ENCODE peak calls at places on chromosome 13, in eight cellular contexts. M, F, P, V, Y, Q, A and B are unnamed samples.

GRCh38 chr13:112200200-112200599 is 133.3 kb downstream of the SOX1 start:
- DNase-seq in A (no peak), Q (no peak), P (no peak), Y (no peak), F (no peak), M (no peak), V (no peak), B (no peak)

GRCh38 chr13:113398963-113399754 is 35.2 kb upstream of the GRTP1 start:
- DNase-seq in F (peak; percentile 70), M (peak; percentile 59), Y (no peak), Q (no peak), A (no peak), P (no peak), V (no peak), B (no peak)

GRCh38 chr13:82717249-82717648 is 1165.0 kb downstream of the SLITRK1 start:
- DNase-seq in V (no peak), A (no peak), Q (no peak), F (no peak), M (peak; percentile 85), Y (peak; percentile 56), P (peak; percentile 74), B (peak; percentile 9)

GRCh38 chr13:29746167-29746677 is 104.2 kb downstream of the UBL3 start:
- DNase-seq in M (no peak), Q (no peak), P (no peak), V (no peak), F (no peak), Y (no peak), A (no peak), B (no peak)

GRCh38 chr13:112958127-112958989 is 10.7 kb upstream of the MCF2L start:
- DNase-seq in A (no peak), V (no peak), Q (no peak), P (no peak), Y (peak; percentile 70), M (no peak), F (no peak), B (no peak)

GRCh38 chr13:45393941-45394570 is 24.1 kb downstream of the SLC25A30 start:
- DNase-seq in F (no peak), Y (peak; percentile 56), Q (no peak), M (peak; percentile 34), A (no peak), P (peak; percentile 65), V (peak; percentile 48), B (peak; percentile 5)

GRCh38 chr13:41427700-41428099 is 29.6 kb upstream of the RGCC start:
- DNase-seq in F (no peak), P (no peak), A (no peak), V (no peak), Y (no peak), M (no peak), Q (no peak), B (no peak)

GRCh38 chr13:103539265-103539664 is 473.0 kb upstream of the SLC10A2 start:
- DNase-seq in Q (peak; percentile 20), A (no peak), V (no peak), P (no peak), Y (no peak), F (no peak), M (no peak), B (no peak)

GRCh38 chr13:40974460-40975407 is 44.4 kb downstream of the ELF1 start:
- DNase-seq in Q (no peak), P (peak; percentile 89), A (peak; percentile 55), M (peak; percentile 40), F (no peak), V (no peak), Y (peak; percentile 37), B (no peak)

GRCh38 chr13:65638572-65639168 is 1591.5 kb downstream of the PCDH9 start:
- DNase-seq in F (no peak), P (peak; percentile 79), Q (no peak), A (no peak), Y (peak; percentile 56), M (peak; percentile 33), V (no peak), B (no peak)

GRCh38 chr13:23385931-23386330 is 47.6 kb downstream of the SACS start:
- DNase-seq in V (no peak), Y (no peak), M (no peak), F (no peak), Q (no peak), P (no peak), A (no peak), B (no peak)

GRCh38 chr13:81025091-81025490 is 684.2 kb upstream of the SPRY2 start:
- DNase-seq in Y (no peak), F (no peak), M (no peak), Q (no peak), V (no peak), P (no peak), A (no peak), B (no peak)

GRCh38 chr13:32472194-32472621 is 44.3 kb upstream of the N4BP2L1 start:
- DNase-seq in P (no peak), A (no peak), Y (no peak), M (no peak), F (no peak), Q (no peak), V (no peak), B (no peak)

GRCh38 chr13:101520672-101521071 is 68.2 kb downstream of the ITGBL1 start:
- DNase-seq in V (no peak), M (peak; percentile 75), F (no peak), Q (no peak), P (peak; percentile 50), Y (peak; percentile 68), A (peak; percentile 22), B (no peak)

GRCh38 chr13:112441779-112442310 is 65.7 kb downstream of the SPACA7 start:
- DNase-seq in M (no peak), A (no peak), Q (no peak), V (no peak), Y (no peak), F (no peak), P (no peak), B (no peak)

GRCh38 chr13:61664821-61665705 is 249.4 kb upstream of the PCDH20 start:
- DNase-seq in A (no peak), P (peak; percentile 0), M (peak; percentile 43), Q (no peak), F (no peak), Y (peak; percentile 61), V (peak; percentile 61), B (no peak)

GRCh38 chr13:72435251-72435650 is 292.2 kb downstream of the MZT1 start:
- DNase-seq in A (no peak), P (no peak), F (no peak), M (no peak), Q (no peak), Y (no peak), V (no peak), B (no peak)

GRCh38 chr13:73822671-73823592 is 311.3 kb downstream of the KLF12 start:
- DNase-seq in Y (no peak), P (no peak), V (no peak), M (no peak), Q (no peak), F (no peak), A (no peak), B (no peak)

GRCh38 chr13:110869231-110869804 is 45.6 kb downstream of the ANKRD10 start:
- DNase-seq in F (peak; percentile 74), V (no peak), A (no peak), Y (no peak), P (no peak), M (peak; percentile 13), Q (no peak), B (no peak)

DNA sequence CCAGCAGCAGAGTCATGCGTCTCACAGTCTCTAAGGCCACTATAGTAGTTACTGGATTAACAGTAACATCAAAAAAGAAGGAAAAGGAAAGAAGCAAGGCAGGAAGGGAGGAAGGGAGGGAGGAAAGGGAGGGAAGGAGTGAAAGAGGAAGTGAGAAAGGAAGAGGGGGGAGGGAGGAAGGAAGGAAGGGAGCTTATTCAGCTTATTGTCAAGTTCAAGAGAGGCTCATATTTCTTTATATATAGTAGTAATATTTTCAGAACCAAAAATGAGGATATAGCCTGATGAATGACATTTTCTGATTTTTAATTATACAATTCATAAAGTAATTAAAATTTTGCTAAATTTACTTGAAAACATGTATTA is 17.7 kb upstream of the RUBCNL start:
- DNase-seq in P (no peak), Y (no peak), A (no peak), V (no peak), M (no peak), Q (no peak), F (no peak), B (no peak)
- H3K27ac ChIP-seq in P (no peak overlapping the region), Y (no peak overlapping the region), A (no peak overlapping the region), V (no peak overlapping the region), M (no peak overlapping the region), Q (no peak overlapping the region), F (no peak overlapping the region), B (peak overlapping the region; percentile 76)

GRCh38 chr13:44273216-44273615 is 100.4 kb upstream of the SERP2 start:
- DNase-seq in F (no peak), Q (no peak), M (no peak), V (no peak), P (no peak), Y (no peak), A (no peak), B (no peak)
- H3K27ac ChIP-seq in F (peak overlapping the region; percentile 71), Q (peak overlapping the region; percentile 80), M (no peak overlapping the region), V (peak overlapping the region; percentile 90), P (no peak overlapping the region), Y (no peak overlapping the region), A (no peak overlapping the region), B (peak overlapping the region; percentile 46)

GRCh38 chr13:28409648-28410047 is 85.3 kb downstream of the FLT1 start:
- DNase-seq in Q (no peak), V (no peak), A (no peak), Y (no peak), F (no peak), P (no peak), M (no peak), B (no peak)
- H3K27ac ChIP-seq in Q (peak overlapping the region; percentile 73), V (no peak overlapping the region), A (no peak overlapping the region), Y (no peak overlapping the region), F (peak overlapping the region; percentile 13), P (peak overlapping the region; percentile 96), M (no peak overlapping the region), B (no peak overlapping the region)

DNA sequence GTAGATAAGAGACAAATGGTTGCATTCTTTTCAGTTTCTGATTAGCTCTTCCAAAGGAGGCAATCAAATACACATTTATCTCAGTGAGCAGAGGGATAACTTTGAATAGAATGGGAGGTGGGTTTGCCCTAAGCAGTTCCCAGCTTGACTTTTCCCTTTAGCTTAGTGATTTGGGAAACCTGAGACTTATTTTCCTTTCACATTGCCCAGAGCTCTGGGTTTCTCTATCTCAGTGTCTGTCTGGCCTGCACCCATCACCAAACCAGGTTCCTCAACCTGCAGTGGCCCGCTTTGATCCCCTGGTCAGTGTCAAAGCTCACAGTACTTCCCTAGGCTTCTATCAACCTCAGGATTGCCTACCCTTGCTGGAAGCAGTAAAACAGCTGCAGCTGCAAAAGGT is 35.6 kb upstream of the C13orf42 start:
- DNase-seq in A (no peak), Y (no peak), F (no peak), Q (no peak), P (no peak), M (no peak), V (no peak), B (no peak)
- H3K27ac ChIP-seq in A (no peak overlapping the region), Y (no peak overlapping the region), F (no peak overlapping the region), Q (no peak overlapping the region), P (no peak overlapping the region), M (no peak overlapping the region), V (no peak overlapping the region), B (no peak overlapping the region)

GRCh38 chr13:100439247-100439955 is 149.2 kb downstream of the GGACT start:
- DNase-seq in P (no peak), Q (no peak), Y (no peak), V (no peak), M (no peak), A (no peak), F (no peak), B (no peak)
- H3K27ac ChIP-seq in P (no peak overlapping the region), Q (no peak overlapping the region), Y (no peak overlapping the region), V (no peak overlapping the region), M (no peak overlapping the region), A (no peak overlapping the region), F (no peak overlapping the region), B (no peak overlapping the region)